ENCODE peak calls at places on chromosome 2, in four cellular contexts. One of them, this sample, is unnamed.

GRCh38 chr2:240237609-240238151 is 97.2 kb upstream of the OTOS start:
- DNase-seq in CD8-positive, alpha-beta memory T cell: no peak
- DNase-seq in GM06990: no peak
- DNase-seq in coronary artery: peak
- DNase-seq in this sample: peak

GRCh38 chr2:119106301-119106897 is 52.2 kb downstream of the C1QL2 start:
- DNase-seq in CD8-positive, alpha-beta memory T cell: no peak
- DNase-seq in GM06990: no peak
- DNase-seq in coronary artery: peak
- DNase-seq in this sample: peak

GRCh38 chr2:16745466-16745865 is 79.8 kb upstream of the CYRIA start:
- DNase-seq in CD8-positive, alpha-beta memory T cell: no peak
- DNase-seq in GM06990: no peak
- DNase-seq in coronary artery: peak
- DNase-seq in this sample: no peak

GRCh38 chr2:61753512-61753911 is 100.3 kb downstream of the FAM161A start:
- DNase-seq in CD8-positive, alpha-beta memory T cell: no peak
- DNase-seq in GM06990: no peak
- DNase-seq in coronary artery: no peak
- DNase-seq in this sample: no peak

GRCh38 chr2:127067620-127068350 is 39.2 kb downstream of the BIN1 start:
- DNase-seq in CD8-positive, alpha-beta memory T cell: peak
- DNase-seq in GM06990: no peak
- DNase-seq in coronary artery: no peak
- DNase-seq in this sample: no peak

GRCh38 chr2:100820346-100821254 is 661 bp downstream of the NPAS2 start:
- DNase-seq in CD8-positive, alpha-beta memory T cell: no peak
- DNase-seq in GM06990: no peak
- DNase-seq in coronary artery: no peak
- DNase-seq in this sample: no peak

GRCh38 chr2:55159752-55160151 is 72.3 kb downstream of the CLHC1 start:
- DNase-seq in CD8-positive, alpha-beta memory T cell: no peak
- DNase-seq in GM06990: no peak
- DNase-seq in coronary artery: no peak
- DNase-seq in this sample: peak

GRCh38 chr2:241891315-241891987 is 21.9 kb downstream of the RTP5 start:
- DNase-seq in CD8-positive, alpha-beta memory T cell: no peak
- DNase-seq in GM06990: no peak
- DNase-seq in coronary artery: no peak
- DNase-seq in this sample: no peak

GRCh38 chr2:21467910-21468309 is 344.1 kb downstream of the TDRD15 start:
- DNase-seq in CD8-positive, alpha-beta memory T cell: no peak
- DNase-seq in GM06990: no peak
- DNase-seq in coronary artery: no peak
- DNase-seq in this sample: no peak

GRCh38 chr2:224966663-224967062 is 75.6 kb downstream of the DOCK10 start:
- DNase-seq in CD8-positive, alpha-beta memory T cell: no peak
- DNase-seq in GM06990: no peak
- DNase-seq in coronary artery: no peak
- DNase-seq in this sample: no peak

GRCh38 chr2:60710707-60711106 is 45.4 kb upstream of the PAPOLG start:
- DNase-seq in CD8-positive, alpha-beta memory T cell: no peak
- DNase-seq in GM06990: no peak
- DNase-seq in coronary artery: no peak
- DNase-seq in this sample: peak

GRCh38 chr2:181307203-181307991 is 149.8 kb upstream of the ITGA4 start:
- DNase-seq in CD8-positive, alpha-beta memory T cell: no peak
- DNase-seq in GM06990: peak
- DNase-seq in coronary artery: no peak
- DNase-seq in this sample: no peak

GRCh38 chr2:23916727-23917458 is 10.0 kb downstream of the ATAD2B start:
- DNase-seq in CD8-positive, alpha-beta memory T cell: no peak
- DNase-seq in GM06990: no peak
- DNase-seq in coronary artery: no peak
- DNase-seq in this sample: no peak

GRCh38 chr2:74235041-74235440 is 36.6 kb downstream of the MTHFD2 start:
- DNase-seq in CD8-positive, alpha-beta memory T cell: no peak
- DNase-seq in GM06990: no peak
- DNase-seq in coronary artery: no peak
- DNase-seq in this sample: no peak

GRCh38 chr2:182144039-182144779 is 158.6 kb downstream of the PPP1R1C start:
- DNase-seq in CD8-positive, alpha-beta memory T cell: no peak
- DNase-seq in GM06990: no peak
- DNase-seq in coronary artery: no peak
- DNase-seq in this sample: no peak

GRCh38 chr2:198657520-198658121 is 800.1 kb downstream of the SATB2 start:
- DNase-seq in CD8-positive, alpha-beta memory T cell: no peak
- DNase-seq in GM06990: no peak
- DNase-seq in coronary artery: no peak
- DNase-seq in this sample: no peak

GRCh38 chr2:223613017-223613950 is 11.1 kb upstream of the SCG2 start:
- DNase-seq in CD8-positive, alpha-beta memory T cell: no peak
- DNase-seq in GM06990: no peak
- DNase-seq in coronary artery: peak
- DNase-seq in this sample: peak

GRCh38 chr2:111029135-111029927 is 91.4 kb upstream of the BCL2L11 start:
- DNase-seq in CD8-positive, alpha-beta memory T cell: no peak
- DNase-seq in GM06990: no peak
- DNase-seq in coronary artery: no peak
- DNase-seq in this sample: no peak

This sample was measured in osteocyte.